ENCODE peak calls at places on chromosomes 2 and 18, in six cellular contexts. N is amniotic stem cell; O is hypothalamus; A is heart right ventricle; T is WERI-Rb-1; J is activated naive CD4-positive, alpha-beta T cell. Q is an unnamed sample.

GRCh38 chr18:48027401-48027931 is 97.0 kb upstream of the SMAD2 start:
- DNase-seq in J (no peak), A (no peak), O (no peak), T (no peak), N (no peak), Q (no peak)

GRCh38 chr2:100730290-100730868 is 89.6 kb upstream of the NPAS2 start:
- DNase-seq in A (peak; percentile 61), O (no peak), T (peak; percentile 47), J (no peak), N (peak; percentile 24), Q (peak; percentile 65)

GRCh38 chr2:238479847-238480246 is 53.1 kb downstream of the ASB1 start:
- DNase-seq in T (no peak), N (no peak), J (no peak), O (no peak), A (no peak), Q (no peak)

GRCh38 chr2:111898703-111899514 is 502 bp downstream of the MERTK start:
- DNase-seq in J (no peak), A (peak; percentile 38), N (no peak), O (no peak), T (no peak), Q (peak; percentile 56)

GRCh38 chr2:7394195-7394594 is 477.0 kb downstream of the RNF144A start:
- DNase-seq in T (no peak), J (no peak), N (no peak), A (no peak), O (no peak), Q (no peak)

GRCh38 chr18:80232710-80233109 is 14.6 kb downstream of the PARD6G start:
- DNase-seq in T (no peak), J (no peak), N (no peak), A (no peak), O (no peak), Q (no peak)

GRCh38 chr2:143705108-143705686 is 576.0 kb downstream of the ARHGAP15 start:
- DNase-seq in J (no peak), O (no peak), T (no peak), A (no peak), N (no peak), Q (no peak)

GRCh38 chr2:237256845-237257244 is 157.1 kb downstream of the COL6A3 start:
- DNase-seq in O (no peak), N (peak; percentile 48), T (no peak), J (no peak), A (peak; percentile 35), Q (peak; percentile 60)

GRCh38 chr2:70570041-70570661 is 16.5 kb upstream of the TGFA start:
- DNase-seq in T (no peak), J (no peak), N (no peak), A (no peak), O (no peak), Q (no peak)

GRCh38 chr2:206635016-206635415 is 7.3 kb upstream of the FAM237A start:
- DNase-seq in J (no peak), T (no peak), N (no peak), A (no peak), O (no peak), Q (no peak)

GRCh38 chr2:236672606-236673005 is 103.0 kb downstream of the ACKR3 start:
- DNase-seq in A (no peak), J (no peak), T (no peak), O (no peak), N (no peak), Q (no peak)

GRCh38 chr2:85999131-85999831 is 106.4 kb downstream of the POLR1A start:
- DNase-seq in O (no peak), N (no peak), J (peak; percentile 17), T (no peak), A (no peak), Q (no peak)

GRCh38 chr2:62643100-62643471 is 62.4 kb upstream of the EHBP1 start:
- DNase-seq in J (no peak), N (no peak), T (no peak), A (no peak), O (no peak), Q (no peak)

GRCh38 chr2:102418421-102418961 is 4.5 kb upstream of the IL18RAP start:
- DNase-seq in A (no peak), J (no peak), N (no peak), O (no peak), T (no peak), Q (no peak)

GRCh38 chr2:24898122-24899109 is 21.6 kb downstream of the ADCY3 start:
- DNase-seq in N (no peak), O (no peak), J (no peak), A (peak; percentile 60), T (no peak), Q (no peak)

GRCh38 chr2:121530210-121530562 is 494 bp upstream of the RNU4ATAC start:
- DNase-seq in T (peak; percentile 79), J (no peak), O (peak; percentile 71), N (peak; percentile 32), A (peak; percentile 72), Q (peak; percentile 79)

GRCh38 chr2:26245231-26245732 is 543 bp downstream of the HADHB start:
- DNase-seq in A (no peak), O (no peak), N (peak; percentile 24), T (peak; percentile 88), J (no peak), Q (peak; percentile 34)

GRCh38 chr2:160502478-160502877 is 8.9 kb upstream of the RBMS1 start:
- DNase-seq in T (no peak), O (no peak), N (no peak), A (no peak), J (no peak), Q (no peak)

GRCh38 chr2:160221391-160222276 is 21.6 kb upstream of the ITGB6 start:
- DNase-seq in J (no peak), A (peak; percentile 42), T (peak; percentile 31), N (peak; percentile 24), O (no peak), Q (peak; percentile 61)

GRCh38 chr2:193679850-193680249 is 1485.1 kb upstream of the TMEFF2 start:
- DNase-seq in J (no peak), T (no peak), A (no peak), N (no peak), O (no peak), Q (no peak)

GRCh38 chr2:8500124-8501054 is 181.5 kb upstream of the ID2 start:
- DNase-seq in A (no peak), J (no peak), O (no peak), T (no peak), N (no peak), Q (no peak)